ENCODE peak calls at places on chromosomes 11 and 22, in seven cellular contexts. One of them, this sample, is unnamed.

GRCh38 chr11:42631223-42631843 is 680.5 kb upstream of the API5 start:
- DNase-seq in SK-N-SH: peak
- DNase-seq in HepG2: peak
- DNase-seq in T47D: peak
- DNase-seq in GM12878: no peak
- DNase-seq in K562: peak
- DNase-seq in H1: no peak
- DNase-seq in this sample: no peak

GRCh38 chr11:42913731-42914130 is 398.1 kb upstream of the API5 start:
- DNase-seq in SK-N-SH: no peak
- DNase-seq in T47D: no peak
- DNase-seq in HepG2: no peak
- DNase-seq in H1: no peak
- DNase-seq in K562: no peak
- DNase-seq in GM12878: peak
- DNase-seq in this sample: no peak

GRCh38 chr11:97361812-97362378 is 972.1 kb downstream of the JRKL start:
- DNase-seq in HepG2: no peak
- DNase-seq in GM12878: no peak
- DNase-seq in T47D: no peak
- DNase-seq in K562: no peak
- DNase-seq in SK-N-SH: no peak
- DNase-seq in H1: no peak
- DNase-seq in this sample: no peak

GRCh38 chr11:111455291-111456085 is 56.7 kb downstream of the BTG4 start:
- DNase-seq in HepG2: no peak
- DNase-seq in SK-N-SH: peak
- DNase-seq in T47D: no peak
- DNase-seq in K562: no peak
- DNase-seq in H1: no peak
- DNase-seq in GM12878: no peak
- DNase-seq in this sample: no peak

GRCh38 chr11:64036081-64037026 is 623 bp downstream of the FLRT1 start:
- DNase-seq in K562: peak
- DNase-seq in H1: no peak
- DNase-seq in SK-N-SH: peak
- DNase-seq in T47D: no peak
- DNase-seq in HepG2: no peak
- DNase-seq in GM12878: no peak
- DNase-seq in this sample: no peak

GRCh38 chr11:64406221-64406946 is 47.4 kb downstream of the RPS6KA4 start:
- DNase-seq in SK-N-SH: peak
- DNase-seq in K562: no peak
- DNase-seq in HepG2: no peak
- DNase-seq in T47D: no peak
- DNase-seq in GM12878: no peak
- DNase-seq in H1: no peak
- DNase-seq in this sample: no peak

GRCh38 chr22:46069518-46070214 is 80.7 kb upstream of the PPARA start:
- DNase-seq in SK-N-SH: peak
- DNase-seq in H1: no peak
- DNase-seq in GM12878: no peak
- DNase-seq in HepG2: no peak
- DNase-seq in K562: no peak
- DNase-seq in T47D: peak
- DNase-seq in this sample: peak

GRCh38 chr11:19800714-19801519 is 88.3 kb downstream of the NAV2 start:
- DNase-seq in K562: no peak
- DNase-seq in SK-N-SH: no peak
- DNase-seq in T47D: no peak
- DNase-seq in H1: no peak
- DNase-seq in GM12878: no peak
- DNase-seq in HepG2: no peak
- DNase-seq in this sample: no peak

GRCh38 chr22:11307996-11308395 is 4220.0 kb upstream of the OR11H1 start:
- DNase-seq in HepG2: no peak
- DNase-seq in SK-N-SH: no peak
- DNase-seq in T47D: no peak
- DNase-seq in GM12878: no peak
- DNase-seq in K562: no peak
- DNase-seq in H1: no peak
- DNase-seq in this sample: no peak

GRCh38 chr11:68683086-68683951 is 1.0 kb upstream of the GAL start:
- DNase-seq in T47D: no peak
- DNase-seq in HepG2: no peak
- DNase-seq in K562: peak
- DNase-seq in SK-N-SH: no peak
- DNase-seq in H1: no peak
- DNase-seq in GM12878: no peak
- DNase-seq in this sample: no peak

DNA sequence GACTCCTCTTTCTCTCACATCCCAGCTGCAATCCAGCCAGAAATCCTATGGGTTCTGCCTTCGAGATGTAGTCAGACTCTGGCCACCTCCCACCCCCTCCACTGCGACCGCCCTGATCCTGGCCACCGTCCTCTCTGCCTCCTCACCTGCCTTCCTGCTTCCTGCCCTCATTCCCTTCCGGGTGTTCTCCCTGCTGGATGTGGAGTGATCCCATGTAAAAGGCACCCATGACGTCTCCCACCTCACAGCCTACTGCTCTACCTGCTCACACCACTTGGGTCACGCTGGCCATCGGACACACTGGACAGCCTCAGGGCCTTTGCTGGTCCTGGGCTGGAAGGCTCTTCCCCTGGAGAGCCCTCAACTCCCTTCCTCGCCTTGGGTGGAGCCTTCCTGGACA is 33.7 kb upstream of the CD5 start:
- DNase-seq in K562: no peak
- DNase-seq in GM12878: no peak
- DNase-seq in H1: no peak
- DNase-seq in HepG2: no peak
- DNase-seq in T47D: no peak
- DNase-seq in SK-N-SH: no peak
- DNase-seq in this sample: no peak
- TF ChIP-seq JUND in K562: no peak
- TF ChIP-seq JUND in GM12878: no peak
- TF ChIP-seq JUND in H1: no peak
- TF ChIP-seq JUND in HepG2: no peak
- TF ChIP-seq JUND in T47D: no peak
- TF ChIP-seq JUND in SK-N-SH: no peak
- TF ChIP-seq JUND in this sample: no peak

DNA sequence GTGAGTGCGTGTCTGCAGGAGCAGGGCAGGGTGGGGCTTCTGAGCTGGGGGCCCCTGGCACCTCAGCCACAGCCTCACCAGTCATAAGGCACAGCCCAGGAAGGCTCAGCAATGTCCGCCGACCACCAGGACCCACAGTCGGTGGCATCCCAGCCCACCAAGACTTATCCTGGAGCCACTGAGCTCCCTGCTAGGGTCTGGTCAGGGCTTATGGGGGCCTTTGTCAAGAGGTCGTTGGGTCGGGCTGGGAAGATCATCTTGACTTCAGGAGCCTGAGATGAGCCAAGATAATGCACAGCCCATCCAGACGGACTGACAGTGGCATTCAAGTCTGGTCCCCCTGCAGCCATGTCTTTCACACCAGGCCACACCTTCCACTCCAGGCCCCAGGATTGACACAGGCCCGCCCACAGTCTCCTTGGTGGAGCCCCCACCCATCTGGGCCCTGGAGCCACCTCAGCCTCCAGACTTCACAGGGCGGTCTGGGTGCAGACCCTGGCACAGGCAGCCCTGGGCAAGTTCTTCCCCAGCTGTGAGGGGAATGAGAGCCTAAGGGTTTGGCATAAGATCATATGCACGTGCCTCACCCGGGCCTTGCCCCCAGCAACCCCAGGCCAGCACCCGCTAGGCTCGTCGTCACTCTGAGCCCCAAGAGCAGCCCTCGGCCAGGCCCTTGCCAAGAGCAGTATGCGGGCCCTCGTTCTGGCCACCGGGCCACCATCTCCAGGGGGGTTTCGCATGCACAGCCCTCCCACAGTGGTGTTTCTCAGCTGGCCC is 70.2 kb upstream of the KCNQ1OT1 start:
- DNase-seq in H1: no peak
- DNase-seq in HepG2: no peak
- DNase-seq in SK-N-SH: no peak
- DNase-seq in GM12878: no peak
- DNase-seq in K562: no peak
- DNase-seq in T47D: no peak
- DNase-seq in this sample: no peak
- TF ChIP-seq JUND in H1: no peak
- TF ChIP-seq JUND in HepG2: no peak
- TF ChIP-seq JUND in SK-N-SH: no peak
- TF ChIP-seq JUND in GM12878: no peak
- TF ChIP-seq JUND in K562: no peak
- TF ChIP-seq JUND in T47D: no peak
- TF ChIP-seq JUND in this sample: no peak

GRCh38 chr22:41917375-41917905 is 2.6 kb upstream of the SHISA8 start:
- DNase-seq in SK-N-SH: no peak
- DNase-seq in GM12878: no peak
- DNase-seq in HepG2: no peak
- DNase-seq in H1: no peak
- DNase-seq in T47D: no peak
- DNase-seq in K562: no peak
- DNase-seq in this sample: no peak

GRCh38 chr22:41915783-41916493 is 1.1 kb upstream of the SHISA8 start:
- DNase-seq in GM12878: no peak
- DNase-seq in SK-N-SH: no peak
- DNase-seq in HepG2: no peak
- DNase-seq in T47D: no peak
- DNase-seq in K562: no peak
- DNase-seq in H1: no peak
- DNase-seq in this sample: no peak

GRCh38 chr22:41916745-41917358 is 2.0 kb upstream of the SHISA8 start:
- DNase-seq in SK-N-SH: no peak
- DNase-seq in T47D: no peak
- DNase-seq in HepG2: no peak
- DNase-seq in H1: no peak
- DNase-seq in K562: no peak
- DNase-seq in GM12878: no peak
- DNase-seq in this sample: no peak

GRCh38 chr22:41919357-41920224 is 4.7 kb upstream of the SHISA8 start:
- DNase-seq in K562: peak
- DNase-seq in T47D: no peak
- DNase-seq in SK-N-SH: peak
- DNase-seq in GM12878: peak
- DNase-seq in H1: peak
- DNase-seq in HepG2: no peak
- DNase-seq in this sample: no peak

GRCh38 chr22:41917906-41918791 is 3.3 kb upstream of the SHISA8 start:
- DNase-seq in K562: no peak
- DNase-seq in HepG2: no peak
- DNase-seq in GM12878: no peak
- DNase-seq in SK-N-SH: no peak
- DNase-seq in H1: no peak
- DNase-seq in T47D: no peak
- DNase-seq in this sample: no peak
- TF ChIP-seq JUND in K562: no peak
- TF ChIP-seq JUND in HepG2: no peak
- TF ChIP-seq JUND in GM12878: no peak
- TF ChIP-seq JUND in SK-N-SH: no peak
- TF ChIP-seq JUND in H1: no peak
- TF ChIP-seq JUND in T47D: no peak
- TF ChIP-seq JUND in this sample: no peak

DNA sequence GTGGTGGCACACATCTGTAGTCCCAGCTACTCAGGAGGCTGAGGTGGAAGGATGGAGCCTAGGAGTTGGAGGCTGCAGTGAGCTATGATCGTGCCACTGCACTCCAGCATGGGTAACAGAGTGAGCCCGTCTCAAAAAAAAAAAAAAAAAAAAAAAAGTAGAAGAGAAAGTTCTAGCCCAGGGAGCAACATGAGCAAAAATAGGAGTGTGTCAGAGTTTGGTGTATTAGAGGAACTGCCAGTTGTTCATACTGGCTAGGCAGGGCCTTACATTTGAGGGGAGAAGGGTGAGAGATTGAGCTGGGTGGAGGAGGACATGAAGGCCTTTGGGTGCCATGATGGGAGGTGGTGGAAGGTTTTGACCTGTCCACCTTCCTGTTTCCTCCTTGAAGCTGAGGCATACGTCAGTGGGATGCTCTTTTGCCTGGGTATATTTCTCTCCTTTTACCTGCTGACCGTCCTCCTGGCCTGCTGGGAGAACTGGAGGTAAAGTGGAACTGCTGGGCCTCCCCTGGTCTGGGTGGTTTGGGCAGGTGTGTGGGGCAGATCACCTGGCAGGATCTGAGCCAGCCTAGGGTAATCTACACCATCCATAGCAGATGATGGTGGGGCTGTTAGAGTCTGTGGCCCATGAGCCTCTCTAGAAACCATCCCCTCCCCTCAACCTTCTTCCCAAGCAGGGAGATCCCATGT is 7.3 kb downstream of the SIDT2 start:
- DNase-seq in GM12878: peak
- DNase-seq in SK-N-SH: no peak
- DNase-seq in HepG2: no peak
- DNase-seq in K562: no peak
- DNase-seq in T47D: no peak
- DNase-seq in H1: no peak
- DNase-seq in this sample: no peak
- TF ChIP-seq JUND in GM12878: no peak
- TF ChIP-seq JUND in SK-N-SH: no peak
- TF ChIP-seq JUND in HepG2: no peak
- TF ChIP-seq JUND in K562: no peak
- TF ChIP-seq JUND in T47D: no peak
- TF ChIP-seq JUND in H1: no peak
- TF ChIP-seq JUND in this sample: no peak

DNA sequence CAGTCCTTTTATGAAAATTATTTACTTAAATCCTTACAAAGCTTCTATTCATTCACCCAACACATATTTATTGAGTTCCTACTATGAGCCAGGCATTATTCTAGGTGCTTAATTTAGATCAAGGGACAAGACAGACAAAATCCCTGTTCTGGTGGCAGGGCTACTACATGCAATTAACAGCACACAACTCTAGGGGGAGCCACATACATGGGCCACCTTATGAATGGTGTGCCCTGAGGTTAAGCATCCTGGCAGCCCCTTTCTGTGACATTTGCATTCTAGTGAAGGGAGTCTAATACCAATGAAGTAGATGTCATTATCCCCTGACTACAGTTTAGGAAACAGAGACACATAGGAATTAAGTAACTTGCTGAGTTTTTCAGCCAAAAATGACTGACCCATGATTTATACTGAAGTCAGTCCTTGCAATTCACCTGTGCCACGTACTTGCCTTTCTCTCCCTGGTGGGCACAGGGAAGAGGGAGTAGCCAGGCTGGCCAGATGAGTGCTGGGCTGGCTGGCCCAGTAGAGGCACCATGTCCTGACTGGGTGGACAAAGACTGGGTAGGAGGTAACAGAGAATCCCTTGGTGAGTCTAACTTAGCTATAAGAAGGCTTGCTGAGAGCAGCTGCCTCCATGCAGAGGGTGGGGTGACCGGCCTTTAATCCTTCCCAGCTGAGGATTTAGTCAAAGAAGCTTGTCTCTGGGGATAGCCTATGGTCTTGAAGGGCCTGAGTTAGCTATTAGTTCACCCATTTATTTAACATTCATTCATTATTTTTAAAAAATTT is 52.0 kb upstream of the ELF5 start:
- DNase-seq in SK-N-SH: peak
- DNase-seq in H1: peak
- DNase-seq in K562: peak
- DNase-seq in GM12878: no peak
- DNase-seq in HepG2: peak
- DNase-seq in T47D: no peak
- DNase-seq in this sample: peak
- TF ChIP-seq JUND in SK-N-SH: no peak
- TF ChIP-seq JUND in H1: no peak
- TF ChIP-seq JUND in K562: no peak
- TF ChIP-seq JUND in GM12878: no peak
- TF ChIP-seq JUND in HepG2: no peak
- TF ChIP-seq JUND in T47D: no peak
- TF ChIP-seq JUND in this sample: no peak

This sample was measured in HCT116.